ENCODE peak calls at places on chromosomes 2 and 18, in nine cellular contexts. A is OCI-M1; Z is activated CD8-positive, alpha-beta memory T cell treated with anti-CD3 and anti-CD28 coated beads for 4 hours; W is Calu3; P is CD8-positive, alpha-beta memory T cell; T is effector CD4-positive, alpha-beta T cell; G is HFF-Myc; H is T-cell; F is body of pancreas. U is an unnamed sample.

GRCh38 chr2:205107810-205108209 is 562.5 kb downstream of the PARD3B start:
- DNase-seq in A (peak), Z (no peak), W (no peak), P (no peak), T (no peak), G (no peak), H (no peak), F (no peak), U (no peak)

GRCh38 chr2:110858135-110858737 is 125.9 kb downstream of the ACOXL start:
- DNase-seq in A (no peak), Z (peak), W (no peak), P (peak), T (peak), G (no peak), H (peak), F (no peak), U (no peak)

GRCh38 chr2:24304098-24304497 is 56.2 kb downstream of the ITSN2 start:
- DNase-seq in A (peak), Z (no peak), W (no peak), P (no peak), T (no peak), G (peak), H (no peak), F (peak), U (no peak)

GRCh38 chr2:62197017-62197586 is 1.2 kb downstream of the B3GNT2 start:
- DNase-seq in A (peak), Z (no peak), W (peak), P (peak), T (peak), G (no peak), H (peak), F (peak), U (peak)

GRCh38 chr2:240397924-240398611 is 37.4 kb upstream of the GPC1 start:
- DNase-seq in A (no peak), Z (no peak), W (no peak), P (no peak), T (no peak), G (no peak), H (no peak), F (no peak), U (no peak)

GRCh38 chr2:230668184-230668938 is 44.3 kb upstream of the CAB39 start:
- DNase-seq in A (peak), Z (no peak), W (no peak), P (no peak), T (no peak), G (no peak), H (no peak), F (no peak), U (no peak)

GRCh38 chr2:67719351-67719750 is 322.2 kb downstream of the ETAA1 start:
- DNase-seq in A (no peak), Z (no peak), W (no peak), P (no peak), T (no peak), G (no peak), H (no peak), F (no peak), U (no peak)

GRCh38 chr2:85899284-85899683 is 10.5 kb upstream of the ST3GAL5 start:
- DNase-seq in A (no peak), Z (no peak), W (no peak), P (no peak), T (no peak), G (no peak), H (no peak), F (no peak), U (no peak)

GRCh38 chr2:161533218-161533617 is 91.0 kb upstream of the SLC4A10 start:
- DNase-seq in A (no peak), Z (no peak), W (no peak), P (no peak), T (no peak), G (no peak), H (no peak), F (no peak), U (no peak)

GRCh38 chr2:128560718-128561117 is 242.1 kb upstream of the HS6ST1 start:
- DNase-seq in A (no peak), Z (no peak), W (no peak), P (no peak), T (no peak), G (no peak), H (no peak), F (no peak), U (no peak)

GRCh38 chr18:2338601-2339000 is 232.7 kb downstream of the METTL4 start:
- DNase-seq in A (peak), Z (no peak), W (no peak), P (no peak), T (no peak), G (no peak), H (no peak), F (no peak), U (no peak)

GRCh38 chr2:186009341-186009740 is 270.7 kb downstream of the FSIP2 start:
- DNase-seq in A (no peak), Z (no peak), W (no peak), P (no peak), T (no peak), G (no peak), H (no peak), F (no peak), U (no peak)

GRCh38 chr2:86226780-86227520 is 27.7 kb downstream of the MRPL35 start:
- DNase-seq in A (peak), Z (no peak), W (no peak), P (no peak), T (no peak), G (no peak), H (no peak), F (no peak), U (no peak)

GRCh38 chr2:166448106-166448505 is 45.9 kb downstream of the SCN7A start:
- DNase-seq in A (no peak), Z (no peak), W (no peak), P (no peak), T (no peak), G (no peak), H (no peak), F (no peak), U (no peak)

GRCh38 chr2:64904405-64905329 is 84.5 kb upstream of the SLC1A4 start:
- DNase-seq in A (no peak), Z (no peak), W (no peak), P (no peak), T (no peak), G (no peak), H (no peak), F (no peak), U (no peak)

GRCh38 chr2:100214265-100214961 is 72.0 kb upstream of the AFF3 start:
- DNase-seq in A (peak), Z (no peak), W (no peak), P (no peak), T (no peak), G (no peak), H (no peak), F (no peak), U (no peak)

GRCh38 chr2:136448986-136449780 is 316.2 kb upstream of the THSD7B start:
- DNase-seq in A (no peak), Z (no peak), W (no peak), P (no peak), T (no peak), G (no peak), H (no peak), F (no peak), U (no peak)

GRCh38 chr2:98039085-98039756 is 43.5 kb upstream of the TMEM131 start:
- DNase-seq in A (peak), Z (no peak), W (no peak), P (no peak), T (no peak), G (no peak), H (no peak), F (peak), U (no peak)

GRCh38 chr2:108579631-108580030 is 45.4 kb downstream of the LIMS1 start:
- DNase-seq in A (no peak), Z (no peak), W (no peak), P (no peak), T (no peak), G (no peak), H (no peak), F (no peak), U (peak)

GRCh38 chr2:19667085-19667484 is 234.7 kb downstream of the TTC32 start:
- DNase-seq in A (peak), Z (no peak), W (no peak), P (no peak), T (no peak), G (no peak), H (no peak), F (no peak), U (peak)

GRCh38 chr2:202545523-202545922 is 89.2 kb upstream of the FAM117B start:
- DNase-seq in A (no peak), Z (no peak), W (no peak), P (no peak), T (no peak), G (no peak), H (no peak), F (no peak), U (no peak)

GRCh38 chr2:64945973-64946736 is 43.0 kb upstream of the SLC1A4 start:
- DNase-seq in A (peak), Z (peak), W (no peak), P (peak), T (peak), G (peak), H (peak), F (no peak), U (no peak)

GRCh38 chr2:158486970-158487325 is 30.2 kb downstream of the PKP4 start:
- DNase-seq in A (peak), Z (no peak), W (no peak), P (no peak), T (no peak), G (no peak), H (no peak), F (no peak), U (no peak)

GRCh38 chr2:27901219-27901618 is 10.7 kb downstream of the BABAM2 start:
- DNase-seq in A (no peak), Z (no peak), W (no peak), P (no peak), T (no peak), G (no peak), H (no peak), F (no peak), U (no peak)

GRCh38 chr2:189037518-189037917 is 63.3 kb downstream of the COL3A1 start:
- DNase-seq in A (no peak), Z (no peak), W (no peak), P (no peak), T (no peak), G (no peak), H (no peak), F (no peak), U (peak)

GRCh38 chr2:10260130-10260529 is 42.6 kb upstream of the HPCAL1 start:
- DNase-seq in A (no peak), Z (no peak), W (no peak), P (no peak), T (no peak), G (no peak), H (no peak), F (no peak), U (peak)

GRCh38 chr2:238239552-238239871 is 326 bp downstream of the HES6 start:
- DNase-seq in A (no peak), Z (no peak), W (peak), P (peak), T (peak), G (no peak), H (no peak), F (peak), U (peak)

U was measured in ACHN.